ENCODE peak calls at places on chromosome 13, in ten cellular contexts. W is foreskin fibroblast, T is upper lobe of right lung, J is transverse colon, H is Caco-2, Q is Calu3, M is astrocyte, C is nephron progenitor cell, N is thoracic aorta, L is activated B cell treated with CpG ODN at 0.5 μM for 24 hours. K is an unnamed sample.

GRCh38 chr13:74575729-74576125 is 441.5 kb upstream of the KLF12 start:
- DNase-seq in W (peak; percentile 44), J (peak; percentile 28), C (peak; percentile 77), M (peak; percentile 49), N (peak; percentile 32), H (peak; percentile 41), T (peak; percentile 71), Q (no peak), L (no peak), K (peak; percentile 77)

GRCh38 chr13:95492044-95492801 is 60.3 kb upstream of the CLDN10 start:
- DNase-seq in M (no peak), W (no peak), N (no peak), L (no peak), C (no peak), T (no peak), J (peak; percentile 90), Q (peak; percentile 42), H (peak; percentile 66), K (no peak)

GRCh38 chr13:70117506-70117905 is 9.3 kb upstream of the KLHL1 start:
- DNase-seq in L (no peak), Q (no peak), N (no peak), C (no peak), M (no peak), W (no peak), T (no peak), H (no peak), J (no peak), K (no peak)

GRCh38 chr13:30681489-30682242 is 53.7 kb upstream of the ALOX5AP start:
- DNase-seq in M (peak; percentile 48), Q (no peak), L (no peak), N (no peak), C (no peak), W (peak; percentile 72), J (no peak), H (no peak), T (no peak), K (no peak)

GRCh38 chr13:40490086-40490723 is 176.2 kb downstream of the FOXO1 start:
- DNase-seq in W (no peak), C (no peak), T (no peak), H (no peak), M (no peak), Q (peak; percentile 41), L (no peak), N (no peak), J (peak; percentile 41), K (no peak)

GRCh38 chr13:86633346-86633745 is 834.1 kb upstream of the SLITRK6 start:
- DNase-seq in H (no peak), C (no peak), W (no peak), J (no peak), N (no peak), T (no peak), L (no peak), Q (no peak), M (peak; percentile 3), K (no peak)

GRCh38 chr13:27043013-27043412 is 128.6 kb downstream of the USP12 start:
- DNase-seq in T (no peak), Q (peak; percentile 64), L (no peak), N (peak; percentile 11), W (peak; percentile 98), J (no peak), M (peak; percentile 97), C (no peak), H (no peak), K (no peak)

GRCh38 chr13:21137696-21138095 is 38.7 kb downstream of the SKA3 start:
- DNase-seq in T (no peak), N (no peak), L (no peak), C (no peak), Q (peak; percentile 19), J (no peak), M (peak; percentile 11), W (peak; percentile 26), H (no peak), K (no peak)

GRCh38 chr13:60369242-60369641 is 27.8 kb upstream of the TDRD3 start:
- DNase-seq in Q (no peak), J (no peak), W (no peak), C (no peak), M (no peak), L (no peak), H (no peak), T (no peak), N (no peak), K (no peak)

GRCh38 chr13:30569901-30570576 is 47.7 kb upstream of the USPL1 start:
- DNase-seq in H (no peak), Q (no peak), L (no peak), J (peak; percentile 13), M (peak; percentile 98), T (no peak), C (no peak), W (peak; percentile 94), N (peak; percentile 25), K (no peak)

GRCh38 chr13:110712081-110712848 is 1.2 kb upstream of the ING1 start:
- DNase-seq in C (peak; percentile 82), L (peak; percentile 78), M (peak; percentile 51), T (peak; percentile 94), J (peak; percentile 91), N (no peak), Q (peak; percentile 64), H (peak; percentile 89), W (peak; percentile 78), K (peak; percentile 85)

GRCh38 chr13:98847780-98848179 is 95.3 kb upstream of the SLC15A1 start:
- DNase-seq in J (no peak), L (no peak), H (no peak), M (no peak), N (no peak), T (no peak), C (peak; percentile 42), Q (no peak), W (no peak), K (no peak)

GRCh38 chr13:65155861-65156260 is 2074.3 kb downstream of the PCDH9 start:
- DNase-seq in T (no peak), W (no peak), H (no peak), Q (no peak), J (no peak), N (no peak), M (no peak), C (no peak), L (no peak), K (no peak)

GRCh38 chr13:38173403-38173802 is 176.2 kb upstream of the UFM1 start:
- DNase-seq in C (no peak), L (no peak), J (no peak), H (no peak), W (no peak), Q (no peak), T (no peak), M (no peak), N (no peak), K (no peak)

DNA sequence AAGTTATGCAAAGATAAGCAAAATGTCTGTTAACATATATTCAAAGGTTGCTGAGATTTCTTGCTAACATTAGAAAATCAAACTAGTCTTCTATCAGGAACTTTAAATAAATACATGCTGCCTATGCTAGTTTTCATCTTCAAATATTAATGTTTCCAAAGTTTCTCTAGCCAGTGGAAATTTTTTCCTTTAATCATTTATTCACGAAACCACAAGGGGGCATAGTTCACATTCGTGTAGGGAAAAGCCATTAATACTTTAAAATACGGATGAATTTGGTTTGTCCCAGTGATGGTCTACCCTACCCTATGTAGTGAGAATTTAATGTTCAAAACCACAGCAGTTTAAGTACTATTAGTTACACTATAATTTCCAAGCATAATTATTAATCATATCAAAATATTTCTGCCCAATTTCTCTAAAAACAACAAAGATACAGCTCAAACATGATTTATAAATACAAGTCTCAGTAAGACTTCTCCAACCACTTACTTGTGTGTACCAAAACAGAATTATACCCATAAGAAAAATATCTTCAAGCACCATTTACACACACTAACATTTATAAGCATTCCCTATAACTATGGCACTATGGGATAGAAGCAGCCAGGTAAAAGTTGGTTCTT is 16.2 kb downstream of the NUFIP1 start:
- DNase-seq in C (no peak), N (no peak), W (no peak), T (no peak), L (no peak), Q (no peak), J (no peak), H (peak; percentile 15), M (no peak), K (no peak)
- TF ChIP-seq CTCF in C (peak; percentile 50), N (peak; percentile 57), W (peak; percentile 23), T (peak; percentile 62), L (no peak), Q (no peak), J (peak; percentile 54), H (peak; percentile 36), M (peak; percentile 44), K (peak; percentile 83)

GRCh38 chr13:62321895-62322294 is 906.2 kb upstream of the PCDH20 start:
- DNase-seq in M (no peak), J (no peak), L (no peak), W (no peak), H (no peak), N (no peak), T (no peak), Q (no peak), C (no peak), K (no peak)

GRCh38 chr13:62320731-62321130 is 905.1 kb upstream of the PCDH20 start:
- DNase-seq in N (no peak), M (no peak), W (no peak), C (no peak), T (no peak), J (no peak), Q (no peak), H (no peak), L (no peak), K (no peak)

GRCh38 chr13:62324842-62325241 is 909.2 kb upstream of the PCDH20 start:
- DNase-seq in J (no peak), T (no peak), C (no peak), H (no peak), Q (no peak), L (no peak), W (no peak), N (no peak), M (no peak), K (no peak)

GRCh38 chr13:62321139-62321538 is 905.5 kb upstream of the PCDH20 start:
- DNase-seq in H (no peak), J (no peak), L (no peak), T (no peak), N (no peak), Q (no peak), W (no peak), M (no peak), C (no peak), K (no peak)

GRCh38 chr13:62320129-62320724 is 904.6 kb upstream of the PCDH20 start:
- DNase-seq in T (no peak), Q (peak; percentile 1), W (peak; percentile 20), C (no peak), J (no peak), N (no peak), L (no peak), H (peak; percentile 42), M (peak; percentile 33), K (no peak)
- TF ChIP-seq CTCF in T (peak; percentile 37), Q (no peak), W (peak; percentile 16), C (peak; percentile 69), J (no peak), N (no peak), L (no peak), H (peak; percentile 62), M (peak; percentile 52), K (peak; percentile 90)

GRCh38 chr13:29564828-29565227 is 30.7 kb downstream of the SLC7A1 start:
- DNase-seq in Q (no peak), J (no peak), H (no peak), T (no peak), N (no peak), M (no peak), W (no peak), C (no peak), L (no peak), K (no peak)
- TF ChIP-seq CTCF in Q (no peak), J (no peak), H (no peak), T (no peak), N (no peak), M (no peak), W (no peak), C (no peak), L (no peak), K (no peak)

GRCh38 chr13:28313579-28313978 is 175.2 kb downstream of the PAN3 start:
- DNase-seq in L (no peak), T (no peak), J (no peak), W (no peak), Q (no peak), H (peak; percentile 15), M (no peak), N (no peak), C (no peak), K (no peak)
- TF ChIP-seq CTCF in L (no peak), T (peak; percentile 8), J (no peak), W (no peak), Q (no peak), H (no peak), M (peak; percentile 17), N (no peak), C (no peak), K (peak; percentile 47)